ENCODE peak calls at places on chromosome 5, in six cellular contexts. A is stomach, M is heart right ventricle, W is lung, J is PC-3, R is neural crest cell. C is an unnamed sample.

GRCh38 chr5:123879071-123879470 is 367.1 kb downstream of the CSNK1G3 start:
- DNase-seq in A (no peak), M (no peak), W (no peak), J (no peak), R (no peak), C (no peak)

GRCh38 chr5:168174376-168174775 is 117.1 kb upstream of the WWC1 start:
- DNase-seq in A (no peak), M (no peak), W (no peak), J (no peak), R (no peak), C (peak)

GRCh38 chr5:132907161-132907560 is 33.7 kb downstream of the LEAP2 start:
- DNase-seq in A (no peak), M (no peak), W (no peak), J (no peak), R (no peak), C (no peak)

GRCh38 chr5:35860686-35861085 is 4.0 kb downstream of the IL7R start:
- DNase-seq in A (no peak), M (no peak), W (no peak), J (no peak), R (no peak), C (peak)

GRCh38 chr5:159038907-159039306 is 60.8 kb downstream of the EBF1 start:
- DNase-seq in A (no peak), M (no peak), W (no peak), J (no peak), R (no peak), C (peak)

GRCh38 chr5:33513786-33514185 is 73.0 kb downstream of the TARS1 start:
- DNase-seq in A (no peak), M (no peak), W (no peak), J (no peak), R (no peak), C (peak)

GRCh38 chr5:160772854-160773253 is 79.2 kb downstream of the ATP10B start:
- DNase-seq in A (no peak), M (no peak), W (no peak), J (no peak), R (no peak), C (no peak)

GRCh38 chr5:154202379-154203260 is 12.1 kb downstream of the GALNT10 start:
- DNase-seq in A (peak), M (no peak), W (no peak), J (no peak), R (no peak), C (no peak)

GRCh38 chr5:179256229-179257189 is 88.8 kb downstream of the ADAMTS2 start:
- DNase-seq in A (no peak), M (no peak), W (no peak), J (no peak), R (no peak), C (peak)

GRCh38 chr5:89769975-89770374 is 639.6 kb downstream of the CETN3 start:
- DNase-seq in A (no peak), M (no peak), W (no peak), J (peak), R (no peak), C (peak)

GRCh38 chr5:36450229-36451024 is 148.7 kb upstream of the RANBP3L start:
- DNase-seq in A (no peak), M (no peak), W (no peak), J (peak), R (no peak), C (peak)

GRCh38 chr5:150215978-150216944 is 26.4 kb downstream of the SLC6A7 start:
- DNase-seq in A (no peak), M (no peak), W (no peak), J (peak), R (no peak), C (peak)

GRCh38 chr5:72940082-72940481 is 15.8 kb upstream of the FCHO2 start:
- DNase-seq in A (no peak), M (no peak), W (no peak), J (no peak), R (no peak), C (no peak)

GRCh38 chr5:72133212-72133990 is 26.1 kb downstream of the MAP1B start:
- DNase-seq in A (no peak), M (no peak), W (no peak), J (peak), R (no peak), C (peak)

GRCh38 chr5:101424530-101425175 is 521.6 kb upstream of the ST8SIA4 start:
- DNase-seq in A (no peak), M (no peak), W (no peak), J (peak), R (no peak), C (peak)

GRCh38 chr5:175021886-175022285 is 297.5 kb downstream of the MSX2 start:
- DNase-seq in A (no peak), M (no peak), W (no peak), J (no peak), R (no peak), C (no peak)

GRCh38 chr5:14086261-14086660 is 56.9 kb upstream of the TRIO start:
- DNase-seq in A (no peak), M (no peak), W (no peak), J (no peak), R (no peak), C (peak)

GRCh38 chr5:97181856-97182545 is 1.0 kb downstream of the RIOK2 start:
- DNase-seq in A (no peak), M (no peak), W (no peak), J (no peak), R (no peak), C (peak)

GRCh38 chr5:173793677-173794570 is 94.2 kb upstream of the CPEB4 start:
- DNase-seq in A (peak), M (no peak), W (no peak), J (peak), R (no peak), C (no peak)

GRCh38 chr5:158807947-158808346 is 291.8 kb downstream of the EBF1 start:
- DNase-seq in A (no peak), M (no peak), W (no peak), J (no peak), R (no peak), C (peak)

GRCh38 chr5:52864376-52864775 is 76.7 kb downstream of the ITGA1 start:
- DNase-seq in A (no peak), M (peak), W (no peak), J (no peak), R (no peak), C (peak)

GRCh38 chr5:74251106-74252032 is 389.2 kb downstream of the ENC1 start:
- DNase-seq in A (no peak), M (peak), W (no peak), J (peak), R (no peak), C (peak)

GRCh38 chr5:77138981-77139380 is 51.9 kb upstream of the ZBED3 start:
- DNase-seq in A (no peak), M (no peak), W (no peak), J (no peak), R (no peak), C (peak)

GRCh38 chr5:11384441-11385250 is 519.6 kb downstream of the CTNND2 start:
- DNase-seq in A (peak), M (no peak), W (no peak), J (peak), R (peak), C (no peak)

GRCh38 chr5:137566780-137567179 is 67.7 kb upstream of the SPOCK1 start:
- DNase-seq in A (no peak), M (no peak), W (no peak), J (no peak), R (no peak), C (peak)

GRCh38 chr5:180034564-180034963 is 37.0 kb downstream of the RNF130 start:
- DNase-seq in A (no peak), M (no peak), W (no peak), J (peak), R (no peak), C (no peak)

GRCh38 chr5:137051165-137051564 is 448.0 kb downstream of the SPOCK1 start:
- DNase-seq in A (no peak), M (no peak), W (no peak), J (peak), R (no peak), C (no peak)

GRCh38 chr5:78779262-78779661 is 130.7 kb upstream of the LHFPL2 start:
- DNase-seq in A (no peak), M (no peak), W (no peak), J (no peak), R (no peak), C (no peak)

GRCh38 chr5:25119654-25120053 is 474.9 kb upstream of the CDH10 start:
- DNase-seq in A (no peak), M (no peak), W (no peak), J (peak), R (no peak), C (peak)
- TF ChIP-seq CTCF in A (no peak), M (no peak), W (no peak), J (peak), R (peak), C (peak)

DNA sequence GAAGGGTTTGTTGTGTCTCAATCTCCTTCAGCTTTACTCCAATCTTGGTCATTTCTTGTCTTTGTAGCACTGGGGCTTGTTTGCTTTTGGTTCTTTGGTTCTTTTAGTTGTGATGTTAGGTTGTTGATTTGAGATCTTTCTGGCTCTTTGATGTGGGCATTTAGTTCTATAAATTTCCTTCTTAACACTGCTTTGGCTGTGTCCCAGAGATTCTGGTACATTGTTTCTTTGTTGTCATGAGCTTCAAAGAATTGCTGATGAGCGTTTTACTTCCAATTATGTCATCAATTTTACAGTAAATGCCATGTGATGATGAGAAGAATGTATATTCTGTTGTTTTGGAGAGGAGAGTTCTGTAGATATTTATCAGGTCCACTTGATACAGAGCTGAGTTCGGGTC is 353.3 kb downstream of the MAN2A1 start:
- DNase-seq in A (no peak), M (no peak), W (no peak), J (no peak), R (no peak), C (no peak)
- TF ChIP-seq CTCF in A (no peak), M (no peak), W (no peak), J (no peak), R (no peak), C (no peak)

DNA sequence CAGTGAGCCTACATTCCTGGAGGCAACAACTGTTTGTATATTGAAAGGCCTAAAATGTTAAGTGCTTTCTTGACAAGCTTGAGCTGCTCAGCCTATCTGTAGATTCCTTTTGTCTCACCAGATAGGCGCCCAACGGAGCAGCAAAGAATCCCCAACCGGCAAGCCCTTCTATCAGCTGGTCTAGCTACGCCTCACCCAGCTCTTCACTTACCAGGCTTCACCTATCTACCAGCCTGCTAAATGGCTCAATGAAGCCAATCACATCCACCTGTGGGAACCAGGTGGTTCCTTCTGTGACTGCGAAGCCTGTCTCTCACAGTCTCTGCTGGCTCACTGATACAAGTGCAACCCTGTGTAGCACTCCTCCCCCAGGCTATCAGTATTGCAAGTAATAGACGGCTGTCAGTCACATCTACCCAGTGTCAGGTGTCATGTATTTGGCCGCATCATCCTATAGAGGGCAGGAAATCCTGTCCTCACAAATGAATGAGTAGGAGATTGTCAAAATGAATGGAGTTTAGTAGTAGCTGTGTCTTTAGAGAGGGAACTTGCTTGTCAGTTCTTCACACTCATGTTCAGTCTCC is 170.4 kb upstream of the MRPS30 start:
- DNase-seq in A (no peak), M (no peak), W (no peak), J (peak), R (no peak), C (no peak)
- TF ChIP-seq CTCF in A (no peak), M (no peak), W (no peak), J (peak), R (no peak), C (no peak)

GRCh38 chr5:75885321-75885720 is 168.1 kb upstream of the POC5 start:
- DNase-seq in A (no peak), M (no peak), W (no peak), J (no peak), R (no peak), C (no peak)

GRCh38 chr5:75890546-75890945 is 173.3 kb upstream of the POC5 start:
- DNase-seq in A (no peak), M (no peak), W (no peak), J (peak), R (no peak), C (no peak)

GRCh38 chr5:75886706-75887105 is 169.5 kb upstream of the POC5 start:
- DNase-seq in A (no peak), M (no peak), W (no peak), J (peak), R (no peak), C (no peak)

GRCh38 chr5:75891020-75891419 is 173.8 kb upstream of the POC5 start:
- DNase-seq in A (no peak), M (no peak), W (no peak), J (no peak), R (no peak), C (no peak)

DNA sequence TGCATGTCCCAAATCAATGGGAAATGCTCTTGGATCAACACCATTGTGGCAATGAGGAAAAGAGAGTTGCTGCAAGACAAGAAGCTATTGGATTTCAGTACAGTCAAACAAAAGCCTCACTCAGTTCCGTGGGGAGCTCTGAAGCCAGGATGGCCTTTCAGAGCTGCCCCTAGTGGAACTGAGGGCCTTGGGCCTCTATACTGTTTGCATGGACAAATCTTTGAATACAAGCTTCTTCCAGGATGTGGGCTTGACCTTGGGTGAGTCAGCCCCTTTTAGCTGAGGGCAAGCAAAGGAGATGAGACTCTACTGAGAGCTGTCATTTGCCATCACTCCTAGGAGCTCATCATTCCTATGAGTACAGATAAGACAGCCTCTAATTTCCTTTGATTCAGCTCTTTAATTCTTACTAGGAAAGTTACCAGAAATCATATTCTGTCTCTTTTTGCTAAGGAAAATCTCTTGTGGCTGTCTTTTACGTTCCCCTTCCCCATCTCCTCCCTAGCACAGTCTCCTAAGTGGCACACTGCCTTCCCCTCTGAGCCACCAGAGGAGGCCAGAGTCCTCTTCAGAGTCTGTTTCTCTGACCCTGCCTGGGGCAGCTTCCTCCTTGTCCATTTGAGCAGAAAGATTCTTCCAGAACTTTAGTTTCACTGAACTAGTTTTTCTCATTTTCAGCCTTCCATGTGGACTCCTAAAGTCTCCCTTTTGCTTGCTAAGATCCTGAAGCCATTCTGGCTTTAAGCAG is 168.8 kb upstream of the POC5 start:
- DNase-seq in A (no peak), M (no peak), W (no peak), J (no peak), R (peak), C (no peak)
- TF ChIP-seq CTCF in A (no peak), M (no peak), W (no peak), J (peak), R (peak), C (no peak)

C was measured in AG10803.